ENCODE peak calls at places on chromosomes 16 and 17, in nine cellular contexts. E is T-cell; H is activated naive CD4-positive, alpha-beta T cell treated with anti-CD3 and anti-CD28 coated beads, Interleukin-2, amount 50 U/mL, for 72 hours; J is PC-3; R is left lung; L is thoracic aorta; C is Right ventricle myocardium inferior; D is activated CD4-positive, alpha-beta T cell treated with anti-CD3 and anti-CD28 coated beads for 36 hours; O is activated CD8-positive, alpha-beta T cell treated with anti-CD3 and anti-CD28 coated beads for 36 hours. F is an unnamed sample.

GRCh38 chr17:20927586-20927985 is 115.2 kb downstream of the USP22 start:
- ATAC-seq in L (no peak), O (no peak), J (no peak), C (peak), H (no peak), R (no peak), D (no peak), E (no peak), F (no peak)

GRCh38 chr16:85202631-85203461 is 90.6 kb upstream of the CIBAR2 start:
- ATAC-seq in O (no peak), J (peak), L (peak), H (no peak), C (peak), E (no peak), D (no peak), R (peak), F (no peak)

GRCh38 chr17:77948690-77949114 is 9.8 kb upstream of the TNRC6C start:
- ATAC-seq in C (peak), O (no peak), H (no peak), J (peak), L (no peak), D (no peak), R (peak), E (no peak), F (no peak)

GRCh38 chr16:72848045-72848410 is 199.9 kb downstream of the ZFHX3 start:
- ATAC-seq in O (no peak), R (no peak), L (no peak), H (no peak), C (no peak), J (no peak), E (no peak), D (no peak), F (no peak)

GRCh38 chr17:72383053-72383847 is 262.4 kb downstream of the SOX9 start:
- ATAC-seq in H (no peak), O (no peak), R (no peak), D (no peak), L (no peak), C (peak), E (no peak), J (no peak), F (no peak)

GRCh38 chr17:69427486-69428197 is 13.1 kb downstream of the MAP2K6 start:
- ATAC-seq in E (no peak), H (peak), D (no peak), C (no peak), L (no peak), J (no peak), R (no peak), O (no peak), F (no peak)

GRCh38 chr16:77376358-77376757 is 58.5 kb downstream of the ADAMTS18 start:
- ATAC-seq in C (no peak), O (no peak), H (no peak), R (no peak), E (no peak), J (no peak), D (no peak), L (no peak), F (no peak)

GRCh38 chr16:15864939-15865338 is 8.1 kb upstream of the MYH11 start:
- ATAC-seq in C (no peak), E (no peak), R (no peak), L (no peak), J (no peak), O (no peak), H (no peak), D (no peak), F (no peak)

GRCh38 chr16:11094075-11094593 is 149.8 kb downstream of the CLEC16A start:
- ATAC-seq in D (peak), L (no peak), H (peak), O (peak), R (peak), J (no peak), E (peak), C (no peak), F (peak)

GRCh38 chr17:47095268-47095667 is 93.8 kb downstream of the CDC27 start:
- ATAC-seq in J (no peak), O (no peak), R (no peak), C (no peak), E (no peak), L (no peak), D (no peak), H (no peak), F (no peak)

GRCh38 chr16:70743791-70744190 is 57.2 kb downstream of the VAC14 start:
- ATAC-seq in D (no peak), O (no peak), L (no peak), H (no peak), E (no peak), R (no peak), C (no peak), J (no peak), F (no peak)

GRCh38 chr16:84919751-84920150 is 91.6 kb downstream of the ZDHHC7 start:
- ATAC-seq in O (no peak), L (no peak), J (no peak), C (no peak), R (no peak), H (no peak), E (no peak), D (no peak), F (no peak)

GRCh38 chr17:68468785-68469184 is 11.5 kb upstream of the WIPI1 start:
- ATAC-seq in D (no peak), C (no peak), O (no peak), E (no peak), J (no peak), H (no peak), R (no peak), L (no peak), F (no peak)

GRCh38 chr17:67482784-67483183 is 105.7 kb downstream of the PITPNC1 start:
- ATAC-seq in C (no peak), H (peak), D (no peak), R (no peak), E (no peak), J (no peak), O (no peak), L (no peak), F (no peak)

GRCh38 chr16:27224271-27224737 is 21.0 kb downstream of the KDM8 start:
- ATAC-seq in J (no peak), O (no peak), C (no peak), L (no peak), H (peak), R (no peak), D (no peak), E (no peak), F (no peak)

GRCh38 chr17:57570740-57571344 is 174.3 kb downstream of the CCDC182 start:
- ATAC-seq in O (no peak), H (no peak), D (no peak), J (no peak), L (peak), E (no peak), R (no peak), C (peak), F (no peak)